ENCODE peak calls at places on chromosome 2, in eight cellular contexts. W is PC-9, N is keratinocyte, K is BE2C, U is ascending aorta, Y is transverse colon, Q is tibial artery, S is upper lobe of right lung. T is an unnamed sample.

GRCh38 chr2:62596061-62596658 is 90.2 kb upstream of the TMEM17 start:
- DNase-seq in W (no peak), N (no peak), K (no peak), U (no peak), Y (no peak), Q (no peak), S (no peak), T (no peak)

GRCh38 chr2:179338681-179339080 is 74.0 kb upstream of the SESTD1 start:
- DNase-seq in W (no peak), N (no peak), K (no peak), U (no peak), Y (no peak), Q (no peak), S (no peak), T (no peak)

GRCh38 chr2:77064324-77064723 is 457.9 kb downstream of the LRRTM4 start:
- DNase-seq in W (no peak), N (no peak), K (no peak), U (no peak), Y (no peak), Q (no peak), S (no peak), T (no peak)

GRCh38 chr2:65607906-65608305 is 175.5 kb upstream of the SPRED2 start:
- DNase-seq in W (no peak), N (no peak), K (no peak), U (no peak), Y (no peak), Q (no peak), S (no peak), T (no peak)

GRCh38 chr2:114421781-114422180 is 20.7 kb upstream of the DPP10 start:
- DNase-seq in W (no peak), N (no peak), K (no peak), U (no peak), Y (no peak), Q (no peak), S (no peak), T (no peak)

GRCh38 chr2:11753452-11753885 is 7.0 kb downstream of the LPIN1 start:
- DNase-seq in W (peak; percentile 63), N (no peak), K (peak; percentile 37), U (no peak), Y (peak; percentile 83), Q (no peak), S (peak; percentile 74), T (no peak)

GRCh38 chr2:207768168-207768890 is 1.4 kb downstream of the FZD5 start:
- DNase-seq in W (peak; percentile 60), N (no peak), K (peak; percentile 65), U (no peak), Y (peak; percentile 61), Q (peak; percentile 47), S (peak; percentile 78), T (no peak)

GRCh38 chr2:25804338-25804737 is 73.9 kb downstream of the ASXL2 start:
- DNase-seq in W (no peak), N (no peak), K (no peak), U (no peak), Y (no peak), Q (no peak), S (no peak), T (no peak)

GRCh38 chr2:197108758-197109157 is 182.3 kb upstream of the PGAP1 start:
- DNase-seq in W (no peak), N (no peak), K (peak; percentile 68), U (no peak), Y (peak; percentile 27), Q (peak; percentile 70), S (no peak), T (no peak)

GRCh38 chr2:215911686-215912085 is 101.7 kb downstream of the MREG start:
- DNase-seq in W (no peak), N (no peak), K (no peak), U (no peak), Y (no peak), Q (no peak), S (no peak), T (no peak)
- H3K36me3 ChIP-seq in W (no peaks in the 10 kb centered on the region), N (no peaks in the 10 kb centered on the region), K (no peaks in the 10 kb centered on the region), U (no peaks in the 10 kb centered on the region), Y (no peaks in the 10 kb centered on the region), Q (no peaks in the 10 kb centered on the region), S (no peaks in the 10 kb centered on the region), T (no peaks in the 10 kb centered on the region)

DNA sequence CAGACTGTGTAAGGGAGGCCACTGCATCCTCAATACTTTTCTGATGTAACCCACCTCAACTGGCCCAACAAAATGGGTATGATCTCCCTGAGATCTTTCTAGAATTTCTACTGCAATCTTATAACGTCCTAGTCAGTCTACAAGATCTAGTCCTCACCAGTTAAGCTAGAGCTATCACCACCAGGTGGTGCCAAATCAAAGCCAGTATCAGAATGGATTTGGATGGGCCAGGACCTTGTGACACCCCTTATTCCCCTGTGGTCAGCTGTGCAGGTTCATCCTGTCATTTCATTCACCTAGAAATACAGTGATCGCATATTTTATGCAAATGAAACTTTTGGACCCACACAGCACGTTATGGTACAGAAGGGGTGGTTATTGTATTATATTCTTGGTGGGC is 90.3 kb downstream of the OLA1 start:
- DNase-seq in W (no peak), N (no peak), K (peak; percentile 32), U (no peak), Y (peak; percentile 16), Q (no peak), S (no peak), T (no peak)
- TF ChIP-seq CTCF in W (peak; percentile 74), N (peak; percentile 54), K (peak; percentile 69), U (no peak), Y (peak; percentile 45), Q (no peak), S (peak; percentile 47), T (peak; percentile 56)

GRCh38 chr2:64230540-64230939 is 86.3 kb upstream of the PELI1 start:
- DNase-seq in W (no peak), N (no peak), K (no peak), U (no peak), Y (no peak), Q (no peak), S (no peak), T (no peak)

GRCh38 chr2:64226611-64227010 is 82.4 kb upstream of the PELI1 start:
- DNase-seq in W (no peak), N (no peak), K (no peak), U (no peak), Y (no peak), Q (no peak), S (no peak), T (no peak)

GRCh38 chr2:64227603-64228125 is 83.4 kb upstream of the PELI1 start:
- DNase-seq in W (no peak), N (no peak), K (no peak), U (no peak), Y (no peak), Q (no peak), S (no peak), T (no peak)

GRCh38 chr2:64228126-64228678 is 84.0 kb upstream of the PELI1 start:
- DNase-seq in W (peak; percentile 58), N (no peak), K (peak; percentile 81), U (peak; percentile 30), Y (peak; percentile 85), Q (peak; percentile 78), S (peak; percentile 91), T (no peak)

GRCh38 chr2:64228923-64229322 is 84.7 kb upstream of the PELI1 start:
- DNase-seq in W (no peak), N (no peak), K (no peak), U (no peak), Y (no peak), Q (no peak), S (no peak), T (no peak)
- H3K4me3 ChIP-seq in W (no peak overlapping the region), N (no peak overlapping the region), K (peak overlapping the region; percentile 61), U (peak overlapping the region; percentile 54), Y (no peak overlapping the region), Q (no peak overlapping the region), S (peak overlapping the region; percentile 48), T (no peak overlapping the region)

GRCh38 chr2:241636983-241637232 is at the start of gene THAP4:
- DNase-seq in W (no peak), N (no peak), K (no peak), U (no peak), Y (peak; percentile 72), Q (peak; percentile 31), S (peak; percentile 90), T (no peak)
- H3K36me3 ChIP-seq in W (peaks cover 8% of the 10 kb centered on the region), N (peaks cover 14% of the 10 kb centered on the region), K (peaks cover 49% of the 10 kb centered on the region), U (peaks cover 17% of the 10 kb centered on the region), Y (no peaks in the 10 kb centered on the region), Q (peaks cover 18% of the 10 kb centered on the region), S (peaks cover 18% of the 10 kb centered on the region), T (peaks cover 6% of the 10 kb centered on the region)

DNA sequence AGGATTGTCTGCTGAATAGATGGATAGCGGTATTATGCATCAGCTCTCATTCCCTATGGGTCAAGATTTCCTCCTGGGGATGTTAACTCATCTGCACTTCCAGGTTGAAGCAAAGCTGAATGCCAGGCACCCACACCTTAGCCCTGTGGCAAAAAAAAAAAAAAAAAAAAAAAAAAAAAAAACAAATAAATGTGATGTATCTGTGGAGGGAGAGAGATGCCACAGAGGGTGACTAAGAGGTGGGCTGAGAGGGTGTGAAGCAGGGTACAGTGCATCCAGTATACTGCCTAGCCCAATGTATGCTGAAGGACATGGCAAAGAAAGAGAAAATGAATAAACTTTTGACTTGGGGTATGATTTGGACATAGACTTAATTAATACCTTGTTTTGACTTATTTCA is 91.4 kb downstream of the COPS8 start:
- DNase-seq in W (peak; percentile 45), N (no peak), K (no peak), U (no peak), Y (no peak), Q (no peak), S (no peak), T (no peak)
- TF ChIP-seq CTCF in W (no peak), N (no peak), K (no peak), U (no peak), Y (no peak), Q (no peak), S (no peak), T (no peak)

GRCh38 chr2:181656450-181657261 is at the start of gene CERKL:
- DNase-seq in W (peak; percentile 89), N (no peak), K (peak; percentile 13), U (no peak), Y (peak; percentile 38), Q (no peak), S (peak; percentile 85), T (no peak)

GRCh38 chr2:181658444-181658843 is 1.5 kb upstream of the CERKL start:
- DNase-seq in W (no peak), N (no peak), K (no peak), U (no peak), Y (no peak), Q (no peak), S (no peak), T (no peak)

GRCh38 chr2:181660181-181660580 is 3.3 kb upstream of the CERKL start:
- DNase-seq in W (no peak), N (no peak), K (no peak), U (no peak), Y (no peak), Q (no peak), S (no peak), T (no peak)

GRCh38 chr2:181655519-181655918 is 1.4 kb downstream of the CERKL start:
- DNase-seq in W (no peak), N (no peak), K (no peak), U (no peak), Y (no peak), Q (no peak), S (no peak), T (no peak)

DNA sequence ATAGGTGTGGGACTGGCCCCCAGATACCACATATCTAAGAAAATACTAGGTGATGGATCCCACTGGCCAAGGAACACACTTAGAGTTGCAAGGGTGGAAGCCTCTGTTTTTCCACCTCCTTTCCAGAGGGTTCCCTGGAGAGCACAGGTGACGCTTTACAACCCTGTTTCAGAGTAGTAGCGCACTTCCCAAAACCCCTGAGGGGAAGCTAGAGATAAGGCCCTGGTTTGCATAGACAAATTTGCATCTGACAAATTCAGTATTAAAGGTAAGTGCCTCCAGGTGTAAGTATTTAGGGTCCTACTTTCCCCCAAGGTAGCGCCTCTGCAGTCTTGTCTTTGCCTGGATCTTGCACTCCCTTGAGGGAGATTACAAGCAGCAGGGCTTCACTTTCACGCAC is 474 bp upstream of the CERKL start:
- DNase-seq in W (no peak), N (no peak), K (no peak), U (no peak), Y (no peak), Q (no peak), S (no peak), T (no peak)
- H3K4me3 ChIP-seq in W (peak overlapping the region; percentile 52), N (no peak overlapping the region), K (no peak overlapping the region), U (no peak overlapping the region), Y (no peak overlapping the region), Q (peak overlapping the region; percentile 66), S (peak overlapping the region; percentile 55), T (peak overlapping the region; percentile 62)

T was measured in kidney epithelial cell.